ENCODE peak calls at places on chromosomes 16 and 17, in seven cellular contexts. K is transverse colon, H is prostate gland, N is tibial nerve, J is sigmoid colon, Q is A549, S is thyroid gland. F is an unnamed sample. For H3K4me1, the result is how much of the 10 kb centered on the place peaks cover.

GRCh38 chr16:50635505-50636392 is 45.4 kb downstream of the SNX20 start:
- DNase-seq in K (no peak), H (no peak), N (no peak), J (no peak), Q (peak), S (no peak), F (no peak)

GRCh38 chr16:23362460-23363317 is 60.6 kb downstream of the SCNN1B start:
- DNase-seq in K (peak), H (peak), N (peak), J (peak), Q (peak), S (peak), F (peak)

GRCh38 chr17:35352284-35352683 is 21.1 kb downstream of the SLFN11 start:
- DNase-seq in K (no peak), H (no peak), N (no peak), J (no peak), Q (no peak), S (no peak), F (no peak)

GRCh38 chr16:84746875-84747274 is 47.1 kb downstream of the USP10 start:
- DNase-seq in K (no peak), H (no peak), N (no peak), J (no peak), Q (peak), S (no peak), F (no peak)

GRCh38 chr17:8755590-8756255 is 2.6 kb downstream of the SPDYE4 start:
- DNase-seq in K (no peak), H (no peak), N (no peak), J (no peak), Q (no peak), S (no peak), F (no peak)

GRCh38 chr17:280901-281300 is 71.7 kb downstream of the RPH3AL start:
- DNase-seq in K (no peak), H (no peak), N (no peak), J (peak), Q (no peak), S (no peak), F (peak)

GRCh38 chr17:81223758-81224122 is 975 bp upstream of the CEP131 start:
- DNase-seq in K (peak), H (no peak), N (no peak), J (no peak), Q (no peak), S (no peak), F (no peak)

GRCh38 chr16:19864566-19864965 is 20.1 kb downstream of the GPRC5B start:
- DNase-seq in K (no peak), H (no peak), N (no peak), J (peak), Q (no peak), S (no peak), F (no peak)

GRCh38 chr16:56866955-56867830 is 2.2 kb downstream of the SLC12A3 start:
- DNase-seq in K (peak), H (peak), N (peak), J (no peak), Q (peak), S (peak), F (peak)

GRCh38 chr16:55021595-55022475 is 91.2 kb downstream of the IRX5 start:
- DNase-seq in K (peak), H (no peak), N (no peak), J (no peak), Q (peak), S (no peak), F (no peak)

GRCh38 chr17:49266233-49266632 is 35.6 kb upstream of the PHOSPHO1 start:
- DNase-seq in K (no peak), H (no peak), N (no peak), J (no peak), Q (no peak), S (no peak), F (no peak)

GRCh38 chr17:48754500-48755261 is 26.1 kb upstream of the HOXB13 start:
- DNase-seq in K (no peak), H (no peak), N (no peak), J (no peak), Q (no peak), S (no peak), F (no peak)

GRCh38 chr16:69477546-69477945 is 53.1 kb downstream of the CYB5B start:
- DNase-seq in K (no peak), H (no peak), N (no peak), J (no peak), Q (no peak), S (no peak), F (no peak)

GRCh38 chr16:10601444-10602401 is 21.3 kb upstream of the EMP2 start:
- DNase-seq in K (peak), H (peak), N (no peak), J (no peak), Q (peak), S (no peak), F (peak)

GRCh38 chr17:76579281-76579680 is 6.4 kb downstream of the ST6GALNAC2 start:
- DNase-seq in K (no peak), H (no peak), N (no peak), J (no peak), Q (no peak), S (no peak), F (no peak)

GRCh38 chr17:78654230-78654824 is 77.1 kb upstream of the DNAH17 start:
- DNase-seq in K (no peak), H (no peak), N (no peak), J (no peak), Q (no peak), S (no peak), F (no peak)

GRCh38 chr16:27993587-27993986 is 69.9 kb downstream of the GSG1L start:
- DNase-seq in K (no peak), H (no peak), N (no peak), J (no peak), Q (no peak), S (no peak), F (no peak)

GRCh38 chr17:63190821-63191220 is 224.8 kb downstream of the TANC2 start:
- DNase-seq in K (no peak), H (no peak), N (no peak), J (no peak), Q (no peak), S (no peak), F (no peak)

GRCh38 chr17:78137392-78138203 is 7.0 kb downstream of the TMC8 start:
- DNase-seq in K (peak), H (no peak), N (no peak), J (no peak), Q (peak), S (no peak), F (no peak)

GRCh38 chr17:47717261-47717697 is 15.8 kb upstream of the TBX21 start:
- DNase-seq in K (no peak), H (no peak), N (no peak), J (no peak), Q (no peak), S (no peak), F (no peak)

GRCh38 chr17:70938311-70938710 is 769.0 kb downstream of the KCNJ2 start:
- DNase-seq in K (no peak), H (no peak), N (no peak), J (no peak), Q (no peak), S (peak), F (no peak)

GRCh38 chr16:53080345-53081031 is 25.7 kb downstream of the CHD9 start:
- DNase-seq in K (peak), H (peak), N (peak), J (peak), Q (peak), S (peak), F (no peak)

GRCh38 chr17:41404024-41404651 is 6.7 kb upstream of the KRT31 start:
- DNase-seq in K (no peak), H (no peak), N (no peak), J (no peak), Q (peak), S (peak), F (no peak)

GRCh38 chr17:2964831-2965230 is 98.6 kb downstream of the OR1D5 start:
- DNase-seq in K (no peak), H (no peak), N (no peak), J (no peak), Q (no peak), S (no peak), F (no peak)

GRCh38 chr16:78210305-78210704 is 110.9 kb downstream of the WWOX start:
- DNase-seq in K (no peak), H (no peak), N (no peak), J (no peak), Q (peak), S (no peak), F (no peak)

GRCh38 chr16:70681382-70682238 is 4.2 kb downstream of the MTSS2 start:
- DNase-seq in K (no peak), H (no peak), N (no peak), J (no peak), Q (no peak), S (no peak), F (no peak)

GRCh38 chr17:62800580-62800979 is 7.5 kb downstream of the MARCHF10 start:
- DNase-seq in K (no peak), H (peak), N (no peak), J (no peak), Q (peak), S (peak), F (no peak)

GRCh38 chr16:27977966-27978365 is 85.5 kb downstream of the GSG1L start:
- DNase-seq in K (no peak), H (no peak), N (no peak), J (peak), Q (no peak), S (no peak), F (peak)

GRCh38 chr16:87806246-87806607 is 40.4 kb upstream of the KLHDC4 start:
- DNase-seq in K (peak), H (no peak), N (no peak), J (no peak), Q (no peak), S (no peak), F (no peak)

GRCh38 chr17:16933317-16934132 is 38.4 kb downstream of the TNFRSF13B start:
- DNase-seq in K (no peak), H (no peak), N (no peak), J (peak), Q (no peak), S (no peak), F (no peak)

GRCh38 chr17:54544239-54544638 is 356.4 kb upstream of the TOM1L1 start:
- DNase-seq in K (no peak), H (no peak), N (no peak), J (no peak), Q (no peak), S (no peak), F (no peak)

GRCh38 chr17:82327757-82328140 is 5.8 kb downstream of the SECTM1 start:
- DNase-seq in K (no peak), H (no peak), N (no peak), J (no peak), Q (no peak), S (no peak), F (no peak)

DNA sequence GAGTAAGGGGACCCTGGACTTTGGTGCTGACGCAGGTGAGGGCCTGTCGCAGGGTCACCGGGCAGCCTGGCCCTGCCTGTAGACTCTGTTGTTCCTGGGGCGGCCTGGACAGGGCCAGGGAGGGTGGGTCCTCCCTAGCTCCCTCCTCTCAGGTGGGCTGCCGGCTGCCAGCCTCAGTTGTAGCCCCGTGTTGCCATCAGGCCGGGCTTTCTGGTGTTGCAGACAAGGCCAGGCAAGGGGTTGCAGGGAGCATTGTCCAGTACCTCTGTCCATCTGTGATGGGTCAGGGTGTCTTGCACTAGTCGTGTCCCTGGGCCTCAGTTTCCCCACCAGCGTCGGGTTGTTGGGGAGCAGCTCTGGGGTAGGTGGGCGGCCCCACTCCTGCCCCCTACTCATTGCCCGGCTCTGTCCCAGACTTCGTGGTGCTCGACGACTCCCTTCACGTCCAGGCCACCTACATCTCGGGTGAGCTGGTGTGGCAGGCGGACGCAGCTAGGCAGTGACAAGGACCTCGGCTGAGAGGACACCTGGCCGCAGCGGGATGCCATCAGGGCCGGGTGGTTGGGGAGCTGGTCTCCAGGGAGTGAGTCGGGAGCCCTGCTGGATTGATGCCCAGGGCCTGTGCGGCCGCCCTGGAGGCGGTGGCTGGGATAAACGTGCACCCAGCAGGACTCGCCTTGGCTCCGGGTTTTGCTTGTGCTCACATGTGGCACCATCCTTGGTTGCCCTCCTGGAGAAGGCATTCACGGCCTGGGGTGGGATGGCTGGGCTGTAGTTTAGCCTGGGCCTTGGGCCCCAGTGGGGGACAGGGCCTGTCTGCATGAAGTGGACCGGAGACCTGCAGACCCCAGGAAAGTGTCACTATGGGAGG is 1.9 kb downstream of the CEMP1 start:
- DNase-seq in K (no peak), H (no peak), N (no peak), J (no peak), Q (no peak), S (no peak), F (no peak)
- TF ChIP-seq POLR2A in K (no peak), H (no peak), N (no peak), J (no peak), Q (no peak), S (no peak), F (no peak)

GRCh38 chr17:27958708-27959381 is 65.7 kb upstream of the LYRM9 start:
- DNase-seq in K (no peak), H (no peak), N (no peak), J (no peak), Q (no peak), S (no peak), F (no peak)
- H3K4me1 ChIP-seq in K (under half), H (under half), N (under half), J (under half), Q (under half), S (under half), F (under half)

GRCh38 chr16:17365211-17365541 is 105.6 kb downstream of the XYLT1 start:
- DNase-seq in K (no peak), H (no peak), N (no peak), J (no peak), Q (no peak), S (peak), F (no peak)

GRCh38 chr16:17362191-17362590 is 108.6 kb downstream of the XYLT1 start:
- DNase-seq in K (no peak), H (no peak), N (no peak), J (no peak), Q (no peak), S (no peak), F (no peak)

GRCh38 chr16:17364319-17365210 is 106.2 kb downstream of the XYLT1 start:
- DNase-seq in K (no peak), H (peak), N (peak), J (no peak), Q (no peak), S (peak), F (peak)

GRCh38 chr16:17360810-17361209 is 110.0 kb downstream of the XYLT1 start:
- DNase-seq in K (no peak), H (no peak), N (no peak), J (no peak), Q (no peak), S (no peak), F (no peak)

DNA sequence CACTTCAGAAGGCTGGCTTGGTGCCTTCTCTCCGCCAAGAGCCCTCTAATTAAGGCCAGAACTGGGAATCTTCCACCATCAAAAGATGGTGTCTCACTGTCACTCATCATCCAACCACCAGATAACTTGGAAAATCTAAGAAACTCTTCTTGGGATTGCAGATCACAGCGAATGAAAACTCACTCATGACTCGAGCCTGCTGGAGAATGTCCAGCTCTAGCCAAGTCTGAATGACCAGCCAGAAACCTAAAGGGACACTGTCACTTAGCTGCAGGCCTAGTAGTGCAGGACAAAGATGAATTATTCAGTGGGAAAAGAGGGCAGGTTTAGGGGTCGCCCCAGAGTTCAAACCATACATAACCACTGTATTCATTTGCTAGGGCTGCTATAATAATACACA is 107.8 kb downstream of the XYLT1 start:
- DNase-seq in K (no peak), H (no peak), N (no peak), J (no peak), Q (no peak), S (peak), F (peak)
- TF ChIP-seq CTCF in K (no peak), H (no peak), N (no peak), J (no peak), Q (no peak), S (no peak), F (no peak)

GRCh38 chr16:72301416-72302048 is 129.6 kb upstream of the PMFBP1 start:
- DNase-seq in K (no peak), H (no peak), N (no peak), J (no peak), Q (no peak), S (no peak), F (no peak)
- TF ChIP-seq POLR2A in K (no peak), H (no peak), N (no peak), J (no peak), Q (no peak), S (no peak), F (no peak)

GRCh38 chr17:46157443-46158107 is 35.7 kb downstream of the KANSL1 start:
- DNase-seq in K (no peak), H (no peak), N (no peak), J (no peak), Q (no peak), S (no peak), F (no peak)
- H3K4me1 ChIP-seq in K (half or more), H (under half), N (half or more), J (half or more), Q (half or more), S (half or more), F (under half)